ENCODE peak calls at places on chromosomes 7 and 10, in five cellular contexts. One of them, this sample, is unnamed.

GRCh38 chr10:110208614-110209398 is 1.4 kb downstream of the MXI1 start:
- DNase-seq in IMR-90: peak; percentile 46
- DNase-seq in Daoy: peak; percentile 42
- DNase-seq in GM10248: peak; percentile 51
- DNase-seq in HEK293T: no peak
- DNase-seq in this sample: peak; percentile 45

GRCh38 chr10:44811072-44811471 is 100.1 kb upstream of the TMEM72 start:
- DNase-seq in Daoy: no peak
- DNase-seq in IMR-90: peak; percentile 43
- DNase-seq in GM10248: no peak
- DNase-seq in HEK293T: no peak
- DNase-seq in this sample: peak; percentile 29

GRCh38 chr7:36192050-36192824 is 39.2 kb downstream of the EEPD1 start:
- DNase-seq in Daoy: peak; percentile 22
- DNase-seq in GM10248: no peak
- DNase-seq in IMR-90: peak; percentile 98
- DNase-seq in HEK293T: no peak
- DNase-seq in this sample: peak; percentile 9

GRCh38 chr7:135361788-135362187 is 128.2 kb downstream of the STRA8 start:
- DNase-seq in Daoy: no peak
- DNase-seq in IMR-90: no peak
- DNase-seq in GM10248: no peak
- DNase-seq in HEK293T: no peak
- DNase-seq in this sample: no peak

GRCh38 chr7:31957090-31957720 is 113.0 kb downstream of the PDE1C start:
- DNase-seq in IMR-90: peak; percentile 56
- DNase-seq in Daoy: peak; percentile 62
- DNase-seq in GM10248: no peak
- DNase-seq in HEK293T: no peak
- DNase-seq in this sample: peak; percentile 8

GRCh38 chr7:84948632-84949031 is 238.2 kb downstream of the SEMA3D start:
- DNase-seq in Daoy: no peak
- DNase-seq in HEK293T: no peak
- DNase-seq in GM10248: no peak
- DNase-seq in IMR-90: no peak
- DNase-seq in this sample: no peak

GRCh38 chr10:86960003-86960862 is 1.8 kb downstream of the SNCG start:
- DNase-seq in IMR-90: peak; percentile 65
- DNase-seq in HEK293T: peak; percentile 84
- DNase-seq in Daoy: peak; percentile 70
- DNase-seq in GM10248: peak; percentile 86
- DNase-seq in this sample: peak; percentile 80

GRCh38 chr10:91022924-91023707 is 102.2 kb upstream of the ANKRD1 start:
- DNase-seq in IMR-90: no peak
- DNase-seq in Daoy: no peak
- DNase-seq in HEK293T: no peak
- DNase-seq in GM10248: no peak
- DNase-seq in this sample: peak; percentile 35

GRCh38 chr7:2241580-2242540 is at the start of the genes MRM2 and NUDT1:
- DNase-seq in HEK293T: peak; percentile 91
- DNase-seq in Daoy: peak; percentile 93
- DNase-seq in GM10248: peak; percentile 92
- DNase-seq in IMR-90: peak; percentile 62
- DNase-seq in this sample: peak; percentile 68

GRCh38 chr10:102604379-102604960 is 39.8 kb upstream of the TRIM8 start:
- DNase-seq in IMR-90: peak; percentile 92
- DNase-seq in HEK293T: no peak
- DNase-seq in GM10248: no peak
- DNase-seq in Daoy: peak; percentile 86
- DNase-seq in this sample: peak; percentile 88

GRCh38 chr7:80450621-80451308 is 61.1 kb downstream of the GNAT3 start:
- DNase-seq in GM10248: no peak
- DNase-seq in Daoy: no peak
- DNase-seq in IMR-90: peak; percentile 79
- DNase-seq in HEK293T: no peak
- DNase-seq in this sample: peak; percentile 19

GRCh38 chr10:61478621-61479312 is 25.6 kb upstream of the TMEM26 start:
- DNase-seq in GM10248: no peak
- DNase-seq in IMR-90: no peak
- DNase-seq in HEK293T: no peak
- DNase-seq in Daoy: no peak
- DNase-seq in this sample: no peak

GRCh38 chr10:102642553-102643345 is 1.5 kb upstream of the TRIM8 start:
- DNase-seq in Daoy: no peak
- DNase-seq in HEK293T: no peak
- DNase-seq in IMR-90: peak; percentile 56
- DNase-seq in GM10248: no peak
- DNase-seq in this sample: peak; percentile 81

GRCh38 chr7:141928147-141928894 is 12.1 kb downstream of the OR9A4 start:
- DNase-seq in GM10248: no peak
- DNase-seq in HEK293T: no peak
- DNase-seq in IMR-90: no peak
- DNase-seq in Daoy: no peak
- DNase-seq in this sample: no peak

GRCh38 chr7:46356365-46356764 is 435.3 kb upstream of the IGFBP3 start:
- DNase-seq in GM10248: no peak
- DNase-seq in IMR-90: no peak
- DNase-seq in Daoy: no peak
- DNase-seq in HEK293T: no peak
- DNase-seq in this sample: no peak

GRCh38 chr10:26486985-26487850 is 49.1 kb downstream of the APBB1IP start:
- DNase-seq in HEK293T: no peak
- DNase-seq in GM10248: peak; percentile 60
- DNase-seq in Daoy: peak; percentile 92
- DNase-seq in IMR-90: peak; percentile 37
- DNase-seq in this sample: peak; percentile 87

GRCh38 chr10:11472158-11472753 is 139.2 kb downstream of the USP6NL start:
- DNase-seq in HEK293T: peak; percentile 73
- DNase-seq in GM10248: peak; percentile 73
- DNase-seq in IMR-90: peak; percentile 41
- DNase-seq in Daoy: peak; percentile 57
- DNase-seq in this sample: peak; percentile 65

GRCh38 chr7:112889268-112889667 is 99.1 kb upstream of the TMEM168 start:
- DNase-seq in IMR-90: no peak
- DNase-seq in HEK293T: no peak
- DNase-seq in Daoy: no peak
- DNase-seq in GM10248: no peak
- DNase-seq in this sample: no peak

GRCh38 chr7:35463176-35463575 is 209.3 kb upstream of the TBX20 start:
- DNase-seq in GM10248: no peak
- DNase-seq in HEK293T: no peak
- DNase-seq in IMR-90: no peak
- DNase-seq in Daoy: peak; percentile 57
- DNase-seq in this sample: no peak

GRCh38 chr7:6258440-6259182 is 13.8 kb downstream of the CYTH3 start:
- DNase-seq in HEK293T: no peak
- DNase-seq in Daoy: peak; percentile 46
- DNase-seq in IMR-90: peak; percentile 79
- DNase-seq in GM10248: no peak
- DNase-seq in this sample: peak; percentile 94

GRCh38 chr10:4984223-4984622 is 19.4 kb downstream of the AKR1C2 start:
- DNase-seq in IMR-90: no peak
- DNase-seq in GM10248: no peak
- DNase-seq in Daoy: no peak
- DNase-seq in HEK293T: no peak
- DNase-seq in this sample: no peak

GRCh38 chr10:14291296-14291695 is 39.4 kb downstream of the FRMD4A start:
- DNase-seq in HEK293T: no peak
- DNase-seq in IMR-90: no peak
- DNase-seq in GM10248: no peak
- DNase-seq in Daoy: no peak
- DNase-seq in this sample: no peak

GRCh38 chr7:81462672-81463071 is 307.2 kb downstream of the HGF start:
- DNase-seq in Daoy: peak; percentile 8
- DNase-seq in HEK293T: no peak
- DNase-seq in GM10248: no peak
- DNase-seq in IMR-90: peak; percentile 85
- DNase-seq in this sample: peak; percentile 56

GRCh38 chr10:78686444-78687060 is 382.2 kb upstream of the ZMIZ1 start:
- DNase-seq in Daoy: no peak
- DNase-seq in IMR-90: no peak
- DNase-seq in GM10248: no peak
- DNase-seq in HEK293T: no peak
- DNase-seq in this sample: no peak

GRCh38 chr10:89633484-89633883 is 11.6 kb downstream of the PANK1 start:
- DNase-seq in IMR-90: peak; percentile 91
- DNase-seq in Daoy: no peak
- DNase-seq in GM10248: no peak
- DNase-seq in HEK293T: no peak
- DNase-seq in this sample: peak; percentile 74

GRCh38 chr10:122530177-122530576 is 30.4 kb upstream of the DMBT1 start:
- DNase-seq in HEK293T: no peak
- DNase-seq in GM10248: no peak
- DNase-seq in IMR-90: no peak
- DNase-seq in Daoy: peak; percentile 28
- DNase-seq in this sample: peak; percentile 55

GRCh38 chr10:36114913-36115312 is 472.8 kb upstream of the FZD8 start:
- DNase-seq in HEK293T: no peak
- DNase-seq in IMR-90: peak; percentile 84
- DNase-seq in GM10248: no peak
- DNase-seq in Daoy: peak; percentile 43
- DNase-seq in this sample: peak; percentile 88

GRCh38 chr7:128853691-128854298 is 8.9 kb upstream of the ATP6V1F start:
- DNase-seq in Daoy: no peak
- DNase-seq in GM10248: no peak
- DNase-seq in IMR-90: no peak
- DNase-seq in HEK293T: no peak
- DNase-seq in this sample: no peak

GRCh38 chr7:22831602-22832001 is 9.0 kb upstream of the TOMM7 start:
- DNase-seq in Daoy: no peak
- DNase-seq in GM10248: no peak
- DNase-seq in IMR-90: no peak
- DNase-seq in HEK293T: no peak
- DNase-seq in this sample: no peak

GRCh38 chr7:131745645-131746248 is 189.3 kb upstream of the PODXL start:
- DNase-seq in GM10248: no peak
- DNase-seq in IMR-90: peak; percentile 43
- DNase-seq in Daoy: peak; percentile 63
- DNase-seq in HEK293T: peak; percentile 49
- DNase-seq in this sample: peak; percentile 59

GRCh38 chr7:16431646-16432424 is 10.5 kb upstream of the CRPPA start:
- DNase-seq in Daoy: peak; percentile 27
- DNase-seq in IMR-90: no peak
- DNase-seq in GM10248: peak; percentile 22
- DNase-seq in HEK293T: peak; percentile 28
- DNase-seq in this sample: peak; percentile 40

GRCh38 chr7:70894799-70895198 is 237.1 kb upstream of the GALNT17 start:
- DNase-seq in GM10248: no peak
- DNase-seq in Daoy: no peak
- DNase-seq in IMR-90: no peak
- DNase-seq in HEK293T: no peak
- DNase-seq in this sample: no peak

GRCh38 chr7:101442426-101443070 is 79.9 kb downstream of the COL26A1 start:
- DNase-seq in Daoy: peak; percentile 66
- DNase-seq in GM10248: no peak
- DNase-seq in IMR-90: no peak
- DNase-seq in HEK293T: no peak
- DNase-seq in this sample: no peak

GRCh38 chr10:116038259-116038658 is 234.7 kb downstream of the GFRA1 start:
- DNase-seq in IMR-90: peak; percentile 24
- DNase-seq in HEK293T: no peak
- DNase-seq in Daoy: no peak
- DNase-seq in GM10248: no peak
- DNase-seq in this sample: peak; percentile 36

This sample was measured in fibroblast of pulmonary artery.